ENCODE peak calls at places on chromosomes 7 and 10, in four cellular contexts. W is SW480; O is CD8-positive, alpha-beta memory T cell; S is HT1080. H is an unnamed sample.

GRCh38 chr7:42691030-42691639 is 220.7 kb downstream of the C7orf25 start:
- DNase-seq in O (no peak), W (peak), S (peak), H (peak)

GRCh38 chr7:90568213-90568612 is 27.9 kb upstream of the CDK14 start:
- DNase-seq in O (no peak), W (no peak), S (peak), H (no peak)

GRCh38 chr7:65946895-65947294 is 35.1 kb downstream of the GUSB start:
- DNase-seq in S (peak), W (no peak), O (no peak), H (no peak)

GRCh38 chr10:128863411-128863810 is 603.6 kb upstream of the MGMT start:
- DNase-seq in S (no peak), W (no peak), O (no peak), H (no peak)

GRCh38 chr10:86992456-86992855 is 24.2 kb downstream of the ADIRF start:
- DNase-seq in O (no peak), S (no peak), W (no peak), H (no peak)

GRCh38 chr10:43127447-43127846 is 10.8 kb upstream of the CSGALNACT2 start:
- DNase-seq in S (no peak), W (no peak), O (no peak), H (no peak)

GRCh38 chr7:16753102-16753931 is at the start of gene TSPAN13:
- DNase-seq in O (peak), S (peak), W (peak), H (peak)

GRCh38 chr7:66039094-66039493 is 36.5 kb upstream of the ASL start:
- DNase-seq in S (no peak), O (no peak), W (no peak), H (no peak)

GRCh38 chr7:48168159-48168558 is 3.1 kb upstream of the ABCA13 start:
- DNase-seq in S (peak), O (no peak), W (peak), H (no peak)

GRCh38 chr10:78178940-78179339 is 145.3 kb downstream of the RPS24 start:
- DNase-seq in O (no peak), W (no peak), S (peak), H (peak)

GRCh38 chr10:35728341-35728740 is 86.2 kb upstream of the FZD8 start:
- DNase-seq in S (no peak), W (no peak), O (no peak), H (no peak)

GRCh38 chr10:117541909-117542705 is 439 bp upstream of the EMX2 start:
- DNase-seq in W (no peak), S (no peak), O (no peak), H (peak)

H was measured in Ammon's horn.